ENCODE peak calls at places on chromosomes 4 and X, in nine cellular contexts. V is AG10803; Z is NT2/D1; X is HAP-1; H is esophagus muscularis mucosa; N is lower leg skin; A is CD4-positive, CD25-positive, alpha-beta regulatory T cell; W is IMR-90; E is suprapubic skin. O is an unnamed sample.

GRCh38 chr4:44235897-44236296 is 212.7 kb downstream of the KCTD8 start:
- DNase-seq in V (no peak), Z (no peak), X (no peak), H (no peak), N (no peak), A (no peak), W (no peak), E (no peak), O (no peak)

GRCh38 chr4:4780634-4781287 is 78.7 kb upstream of the MSX1 start:
- DNase-seq in V (peak), Z (no peak), X (no peak), H (no peak), N (peak), A (no peak), W (peak), E (no peak), O (peak)

GRCh38 chr4:35252071-35252470 is 992.2 kb downstream of the ARAP2 start:
- DNase-seq in V (no peak), Z (no peak), X (no peak), H (no peak), N (no peak), A (no peak), W (no peak), E (no peak), O (no peak)

GRCh38 chr4:113012776-113013175 is 36.7 kb upstream of the ANK2 start:
- DNase-seq in V (peak), Z (no peak), X (peak), H (no peak), N (no peak), A (no peak), W (no peak), E (no peak), O (peak)

GRCh38 chr4:102868153-102868781 is 525 bp upstream of the CISD2 start:
- DNase-seq in V (no peak), Z (no peak), X (peak), H (no peak), N (peak), A (no peak), W (no peak), E (peak), O (no peak)

GRCh38 chrX:48466696-48467095 is 3.4 kb downstream of the SLC38A5 start:
- DNase-seq in V (no peak), Z (no peak), X (peak), H (no peak), N (no peak), A (peak), W (no peak), E (no peak), O (no peak)

GRCh38 chr4:137267024-137267423 is 265.3 kb downstream of the PCDH18 start:
- DNase-seq in V (peak), Z (no peak), X (no peak), H (no peak), N (no peak), A (no peak), W (peak), E (no peak), O (peak)

GRCh38 chr4:52889778-52890400 is 27.8 kb downstream of the RASL11B start:
- DNase-seq in V (no peak), Z (no peak), X (no peak), H (no peak), N (no peak), A (peak), W (no peak), E (no peak), O (peak)

GRCh38 chr4:182929296-182929695 is 12.1 kb upstream of the DCTD start:
- DNase-seq in V (peak), Z (no peak), X (no peak), H (no peak), N (no peak), A (no peak), W (peak), E (no peak), O (peak)

GRCh38 chr4:149896428-149896827 is 80.8 kb upstream of the IQCM start:
- DNase-seq in V (peak), Z (no peak), X (peak), H (no peak), N (no peak), A (no peak), W (peak), E (no peak), O (peak)

GRCh38 chr4:77015390-77015789 is 60.4 kb downstream of the CCNI start:
- DNase-seq in V (peak), Z (no peak), X (no peak), H (no peak), N (no peak), A (no peak), W (peak), E (no peak), O (peak)

GRCh38 chrX:101206471-101206870 is 13.1 kb upstream of the DRP2 start:
- DNase-seq in V (peak), Z (no peak), X (peak), H (no peak), N (no peak), A (peak), W (peak), E (no peak), O (peak)

GRCh38 chrX:19350831-19351447 is 7.2 kb downstream of the PDHA1 start:
- DNase-seq in V (no peak), Z (no peak), X (no peak), H (no peak), N (no peak), A (no peak), W (no peak), E (no peak), O (no peak)

GRCh38 chrX:51332188-51332942 is at the start of gene NUDT10:
- DNase-seq in V (peak), Z (peak), X (peak), H (no peak), N (peak), A (peak), W (peak), E (peak), O (peak)

GRCh38 chr4:89067407-89067806 is 10.4 kb upstream of the FAM13A start:
- DNase-seq in V (peak), Z (no peak), X (no peak), H (no peak), N (no peak), A (no peak), W (no peak), E (no peak), O (peak)

GRCh38 chrX:153924149-153924861 is 1.8 kb downstream of the ARHGAP4 start:
- DNase-seq in V (peak), Z (no peak), X (peak), H (no peak), N (no peak), A (peak), W (peak), E (peak), O (no peak)

GRCh38 chr4:186189656-186190055 is 1.7 kb upstream of the CYP4V2 start:
- DNase-seq in V (no peak), Z (no peak), X (no peak), H (no peak), N (no peak), A (no peak), W (no peak), E (no peak), O (no peak)

GRCh38 chrX:129193357-129193756 is 329.9 kb downstream of the SMARCA1 start:
- DNase-seq in V (no peak), Z (no peak), X (no peak), H (no peak), N (no peak), A (no peak), W (no peak), E (peak), O (no peak)

GRCh38 chr4:107760281-107760947 is 40.4 kb upstream of the PAPSS1 start:
- DNase-seq in V (no peak), Z (no peak), X (peak), H (no peak), N (no peak), A (no peak), W (peak), E (no peak), O (no peak)

GRCh38 chr4:41256740-41257256 is at the start of gene UCHL1:
- DNase-seq in V (peak), Z (peak), X (peak), H (no peak), N (no peak), A (no peak), W (peak), E (no peak), O (peak)

GRCh38 chr4:96677499-96677898 is 837.6 kb downstream of the PDHA2 start:
- DNase-seq in V (no peak), Z (no peak), X (no peak), H (no peak), N (no peak), A (no peak), W (no peak), E (no peak), O (peak)

GRCh38 chrX:47143894-47144625 is 442 bp downstream of the NDUFB11 start:
- DNase-seq in V (peak), Z (no peak), X (peak), H (no peak), N (peak), A (no peak), W (peak), E (no peak), O (peak)

GRCh38 chr4:159420162-159421057 is 317.5 kb downstream of the RAPGEF2 start:
- DNase-seq in V (no peak), Z (no peak), X (no peak), H (no peak), N (no peak), A (no peak), W (no peak), E (no peak), O (no peak)

GRCh38 chr4:153260553-153261306 is 56.5 kb downstream of the TRIM2 start:
- DNase-seq in V (peak), Z (no peak), X (peak), H (no peak), N (no peak), A (no peak), W (peak), E (no peak), O (peak)
- H3K4me3 ChIP-seq in V (no peak), Z (no peak), X (no peak), H (no peak), N (no peak), A (no peak), W (no peak), E (no peak), O (no peak)

DNA sequence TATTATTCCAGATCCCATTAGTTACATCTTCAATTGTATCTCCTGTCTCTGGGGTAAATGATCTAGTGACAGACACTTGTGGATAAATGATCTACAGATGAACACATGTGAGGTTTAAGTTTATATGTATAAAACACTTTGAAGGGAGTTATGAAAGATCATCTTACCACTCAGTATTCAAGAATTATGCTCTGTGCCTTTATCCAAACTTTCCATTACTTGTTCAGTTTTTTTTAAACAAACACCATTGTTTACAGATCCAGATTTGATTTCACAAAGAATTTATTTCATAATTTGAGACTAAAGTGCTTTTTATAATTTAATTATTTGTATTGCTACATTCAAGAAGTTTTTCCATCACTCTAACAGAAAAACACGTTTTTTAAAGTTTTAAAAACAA is 142.5 kb downstream of the HHIP start:
- DNase-seq in V (no peak), Z (no peak), X (no peak), H (no peak), N (no peak), A (no peak), W (no peak), E (no peak), O (peak)
- H3K4me3 ChIP-seq in V (no peak), Z (no peak), X (no peak), H (no peak), N (no peak), A (no peak), W (no peak), E (no peak), O (no peak)

DNA sequence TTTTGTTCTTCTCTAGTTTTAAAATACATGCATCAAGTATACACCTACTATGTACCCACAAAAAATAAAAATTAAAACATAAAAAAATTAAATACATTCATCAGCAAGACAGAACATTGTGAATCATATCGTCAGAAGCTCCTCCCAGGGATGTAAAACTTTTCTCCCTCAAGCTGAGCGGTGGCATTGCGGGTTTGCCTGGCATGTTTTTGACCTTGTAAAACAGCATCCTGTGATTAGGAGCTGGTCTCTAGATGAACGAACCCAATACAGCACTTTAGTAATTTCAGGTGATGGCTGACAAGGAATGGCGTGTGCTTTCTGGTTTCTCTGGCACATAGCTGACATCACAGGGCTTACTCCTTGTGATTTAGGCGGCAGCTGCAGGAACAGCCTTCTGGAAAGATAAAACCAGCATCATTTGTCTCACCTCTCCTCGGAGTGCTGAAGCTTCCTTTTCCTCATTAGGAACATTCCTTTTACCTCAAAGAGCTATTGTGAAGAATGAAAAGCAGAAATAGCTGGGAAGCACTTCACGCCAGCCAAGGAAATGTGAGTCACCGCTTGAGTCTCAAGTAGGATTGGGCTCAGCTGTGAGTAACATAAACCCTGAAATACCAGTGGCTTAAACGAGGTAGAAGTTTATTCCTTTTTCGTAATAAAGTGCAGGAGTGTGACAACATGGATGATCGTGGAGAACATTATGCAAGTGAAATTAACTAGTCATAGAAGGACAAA is 44.3 kb downstream of the NYX start:
- DNase-seq in V (peak), Z (peak), X (peak), H (no peak), N (no peak), A (no peak), W (peak), E (no peak), O (peak)
- H3K4me3 ChIP-seq in V (no peak), Z (no peak), X (no peak), H (no peak), N (no peak), A (no peak), W (peak), E (no peak), O (peak)

DNA sequence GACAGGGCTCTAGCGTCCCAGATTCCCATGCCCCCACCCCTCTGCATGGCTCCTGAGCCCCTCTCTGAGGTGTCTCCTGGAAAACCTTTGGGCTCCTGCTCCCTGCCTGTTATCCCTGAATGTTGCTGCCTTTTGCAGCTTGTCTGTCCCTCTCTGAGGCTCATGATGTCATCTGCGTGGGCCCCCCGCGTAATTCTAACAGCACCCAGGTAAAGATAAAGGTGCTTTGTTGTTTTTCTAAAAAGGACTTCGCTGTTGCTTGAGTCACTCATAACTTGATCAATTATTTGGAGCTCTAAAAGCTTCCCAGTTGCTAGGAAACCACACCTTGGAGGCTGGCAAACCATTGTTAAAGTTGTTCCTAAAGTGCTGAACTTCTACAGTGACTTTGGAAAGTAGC is 36.6 kb downstream of the WFS1 start:
- DNase-seq in V (no peak), Z (no peak), X (no peak), H (no peak), N (no peak), A (no peak), W (no peak), E (no peak), O (no peak)
- H3K4me3 ChIP-seq in V (no peak), Z (no peak), X (no peak), H (no peak), N (no peak), A (no peak), W (no peak), E (no peak), O (no peak)

GRCh38 chrX:120755066-120755846 is 120.4 kb downstream of the CT47B1 start:
- DNase-seq in V (no peak), Z (no peak), X (no peak), H (no peak), N (no peak), A (peak), W (no peak), E (no peak), O (no peak)
- H3K4me3 ChIP-seq in V (no peak), Z (no peak), X (no peak), H (no peak), N (no peak), A (no peak), W (no peak), E (no peak), O (no peak)

GRCh38 chr4:175787948-175788347 is 24.1 kb downstream of the GPM6A start:
- DNase-seq in V (no peak), Z (no peak), X (no peak), H (no peak), N (no peak), A (no peak), W (no peak), E (no peak), O (no peak)
- H3K4me3 ChIP-seq in V (no peak), Z (no peak), X (no peak), H (no peak), N (no peak), A (no peak), W (no peak), E (no peak), O (no peak)

DNA sequence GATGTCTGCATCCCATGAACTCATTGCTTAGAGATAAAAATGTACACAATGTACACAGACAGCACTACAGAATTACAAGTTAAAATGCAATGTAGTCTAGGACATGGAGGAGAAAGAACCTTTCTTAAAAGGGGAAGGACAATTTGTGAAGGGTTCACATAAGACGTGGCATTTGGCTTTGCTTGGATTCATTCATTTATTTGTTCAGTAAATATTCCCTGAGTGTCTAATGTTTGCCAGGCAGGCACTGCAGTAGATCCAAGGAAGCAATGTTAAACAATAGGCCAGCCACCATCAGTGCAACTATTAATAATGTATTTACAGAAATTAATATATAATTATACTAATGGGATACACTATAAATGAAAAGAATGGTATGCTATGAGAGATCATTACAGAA is 94.4 kb downstream of the GRIA2 start:
- DNase-seq in V (no peak), Z (no peak), X (no peak), H (no peak), N (no peak), A (no peak), W (no peak), E (no peak), O (no peak)
- H3K4me3 ChIP-seq in V (no peak), Z (no peak), X (no peak), H (no peak), N (no peak), A (no peak), W (no peak), E (no peak), O (no peak)

GRCh38 chrX:71111851-71112468 is 583 bp upstream of the IL2RG start:
- DNase-seq in V (no peak), Z (no peak), X (no peak), H (no peak), N (no peak), A (peak), W (no peak), E (no peak), O (no peak)
- H3K4me3 ChIP-seq in V (no peak), Z (no peak), X (no peak), H (no peak), N (no peak), A (peak), W (no peak), E (peak), O (no peak)

GRCh38 chr4:7970031-7970946 is 30.6 kb upstream of the AFAP1 start:
- DNase-seq in V (peak), Z (no peak), X (no peak), H (no peak), N (no peak), A (peak), W (peak), E (no peak), O (no peak)
- H3K4me3 ChIP-seq in V (no peak), Z (no peak), X (no peak), H (no peak), N (no peak), A (peak), W (no peak), E (no peak), O (peak)

DNA sequence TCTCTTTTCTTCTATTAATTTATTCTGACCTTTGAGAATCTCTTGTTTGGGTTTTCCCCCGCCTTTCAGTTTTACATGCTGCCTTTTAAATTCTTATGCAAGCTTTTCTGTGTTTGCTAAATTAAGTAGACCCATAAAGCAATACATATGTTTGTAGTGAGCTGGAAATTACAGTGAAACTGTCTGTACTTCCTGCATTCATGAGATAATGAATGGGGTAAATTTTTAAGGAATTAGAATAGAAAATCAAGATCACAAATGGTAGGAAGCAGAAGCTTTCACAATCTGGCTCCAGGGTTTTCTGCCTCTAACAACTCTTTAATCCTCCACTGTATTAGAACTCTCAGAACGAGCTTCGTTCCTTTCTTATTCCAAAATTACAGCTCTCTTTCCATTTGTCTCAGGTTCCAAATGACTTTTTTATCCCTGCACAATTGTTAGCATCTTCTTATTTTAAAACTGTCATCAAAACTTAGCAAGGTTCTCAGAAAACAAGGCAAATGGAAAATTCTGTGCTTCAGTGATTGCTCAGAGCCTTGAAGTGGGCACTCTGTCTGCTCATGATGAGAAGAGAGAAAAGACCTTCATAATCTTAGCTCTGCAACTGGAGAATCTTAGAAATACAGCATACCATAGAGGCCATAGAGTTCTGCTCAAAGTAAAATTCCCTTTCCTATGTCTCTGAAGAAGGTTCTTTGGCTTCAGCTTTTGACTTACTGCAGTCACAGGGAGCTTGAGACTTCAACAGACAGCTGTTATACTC is 108.2 kb downstream of the EGF start:
- DNase-seq in V (peak), Z (no peak), X (peak), H (no peak), N (no peak), A (no peak), W (no peak), E (no peak), O (peak)
- H3K4me3 ChIP-seq in V (no peak), Z (no peak), X (no peak), H (no peak), N (no peak), A (no peak), W (no peak), E (no peak), O (no peak)

O was measured in adipocyte.